ENCODE peak calls at places on chromosomes 7 and 10, in five cellular contexts. P, W, E, U and V are unnamed samples.

GRCh38 chr7:33109758-33110238 is 594 bp upstream of the RP9 start:
- DNase-seq in E (peak), W (peak), U (no peak), P (no peak), V (no peak)

GRCh38 chr10:86523348-86523747 is 1.8 kb upstream of the WAPL start:
- DNase-seq in W (peak), P (peak), E (no peak), U (no peak), V (no peak)

GRCh38 chr10:13700461-13701144 is 113.8 kb downstream of the PRPF18 start:
- DNase-seq in W (no peak), P (no peak), U (no peak), E (no peak), V (no peak)

GRCh38 chr10:131814567-131815290 is 86.1 kb upstream of the PPP2R2D start:
- DNase-seq in P (no peak), E (no peak), U (no peak), W (no peak), V (peak)

GRCh38 chr7:10998984-10999757 is 25.5 kb downstream of the PHF14 start:
- DNase-seq in W (no peak), P (peak), E (no peak), U (no peak), V (no peak)

GRCh38 chr7:7103343-7104313 is 78.7 kb upstream of the C1GALT1 start:
- DNase-seq in E (no peak), P (peak), U (no peak), W (no peak), V (no peak)

GRCh38 chr10:30027057-30028005 is 32.1 kb downstream of the JCAD start:
- DNase-seq in P (peak), E (peak), W (peak), U (peak), V (no peak)

GRCh38 chr10:99394256-99394655 is 36.2 kb downstream of the GOT1 start:
- DNase-seq in E (no peak), W (no peak), U (no peak), P (no peak), V (no peak)

GRCh38 chr10:55449981-55450380 is 649.0 kb upstream of the PCDH15 start:
- DNase-seq in U (no peak), E (no peak), W (no peak), P (no peak), V (no peak)

GRCh38 chr10:70760271-70760787 is 24.8 kb downstream of the TBATA start:
- DNase-seq in W (no peak), E (no peak), U (no peak), P (no peak), V (no peak)

DNA sequence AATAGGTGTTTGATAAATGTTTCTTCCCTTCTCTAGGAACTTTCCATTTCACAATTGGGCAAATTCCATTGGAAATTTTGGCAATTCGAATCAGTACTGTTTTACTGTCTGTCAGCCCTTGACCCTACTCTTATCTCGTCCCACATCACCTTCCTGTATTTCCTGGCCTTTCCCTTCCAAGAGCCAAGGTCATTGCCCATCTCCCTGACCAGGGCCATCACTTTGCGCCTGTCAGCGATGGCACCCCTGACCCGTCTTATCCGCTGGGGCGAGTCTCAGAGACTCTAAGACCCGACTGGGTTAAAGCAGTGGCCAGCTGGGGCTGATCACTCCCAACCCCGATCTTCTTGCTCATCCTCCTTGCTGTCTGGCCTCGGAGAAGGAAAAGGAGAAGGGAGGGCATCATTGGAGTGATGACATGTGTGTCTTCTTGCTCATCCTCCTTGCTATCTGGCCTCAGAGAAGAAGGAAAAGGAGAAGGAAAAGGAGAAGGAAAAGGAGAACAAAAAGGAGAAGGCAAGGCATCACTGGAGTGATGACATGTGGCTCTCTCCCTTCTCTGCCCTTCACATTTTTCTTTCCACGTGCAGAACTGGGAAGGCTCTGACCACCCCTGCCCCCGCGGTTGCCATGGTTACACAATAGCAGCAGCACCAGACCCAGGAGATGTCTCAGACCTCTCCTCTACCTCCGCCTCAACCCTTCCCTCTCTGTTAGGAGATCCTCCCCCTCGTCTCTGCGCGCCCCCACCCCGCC is 2.1 kb downstream of the SEMA3D start:
- DNase-seq in U (peak), E (peak), P (peak), W (peak), V (no peak)
- H3K4me3 ChIP-seq in U (peak), E (no peak), P (peak), W (peak), V (peak)

DNA sequence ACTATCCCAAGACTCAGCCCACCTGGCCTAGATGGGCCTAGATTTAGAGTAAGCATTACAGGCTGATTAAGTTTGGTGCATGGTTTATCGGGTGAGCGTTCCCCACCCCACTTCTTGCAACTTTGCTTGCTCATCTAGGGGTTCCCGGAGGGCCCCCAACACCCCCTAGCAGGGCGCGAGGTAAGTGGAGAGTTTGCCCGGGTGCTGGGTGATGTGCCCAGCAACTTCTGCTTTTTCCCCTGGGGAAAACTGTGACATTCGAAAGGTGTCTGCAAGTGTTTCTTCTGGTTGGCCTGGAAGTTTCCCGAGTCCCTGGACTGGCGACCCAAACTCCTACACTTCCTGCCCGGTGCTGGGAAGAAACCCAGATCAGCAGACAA is 31.7 kb downstream of the SKIDA1 start:
- DNase-seq in U (no peak), W (no peak), E (no peak), P (no peak), V (no peak)
- H3K4me3 ChIP-seq in U (no peak), W (no peak), E (no peak), P (peak), V (peak)

DNA sequence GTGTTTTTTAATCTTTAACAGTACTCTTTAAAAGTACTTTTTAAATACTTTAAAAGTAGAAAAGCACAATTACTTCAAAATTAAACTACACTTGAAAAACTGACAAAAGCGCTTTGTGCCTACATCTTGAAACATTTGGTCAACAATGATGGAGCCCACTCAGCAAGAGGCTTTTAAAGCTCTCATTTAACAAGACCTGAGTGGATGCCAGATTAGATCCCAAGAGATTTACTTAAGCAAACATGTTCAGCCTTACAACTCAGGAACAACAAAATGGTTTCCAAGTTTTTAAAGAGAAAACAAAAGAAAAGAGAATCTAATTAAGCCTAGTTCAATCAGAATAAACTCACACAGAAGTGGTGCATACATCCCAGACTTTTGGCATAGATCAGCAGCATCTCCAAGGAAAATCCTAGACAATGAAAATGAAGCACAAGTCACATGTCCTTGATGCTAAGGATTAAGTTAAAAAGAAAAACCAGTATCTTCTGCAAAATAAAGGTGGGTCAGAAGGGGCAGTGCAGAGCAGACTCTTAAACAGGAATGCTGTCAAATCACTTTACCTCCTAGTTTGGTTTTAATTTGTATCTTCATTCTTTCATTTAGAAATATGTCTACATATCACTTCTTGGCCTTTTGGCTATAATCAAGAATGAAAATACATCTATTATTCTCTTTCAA is 26.2 kb downstream of the HIBADH start:
- DNase-seq in W (no peak), P (peak), E (no peak), U (no peak), V (no peak)
- H3K4me3 ChIP-seq in W (no peak), P (no peak), E (no peak), U (no peak), V (no peak)

GRCh38 chr7:27172823-27173411 is 1.2 kb downstream of the HOXA10 start:
- DNase-seq in P (no peak), W (no peak), E (peak), U (peak), V (no peak)
- H3K4me3 ChIP-seq in P (no peak), W (peak), E (no peak), U (peak), V (peak)

GRCh38 chr7:112161253-112162160 is 44.7 kb downstream of the DOCK4 start:
- DNase-seq in E (no peak), W (no peak), U (no peak), P (peak), V (no peak)

GRCh38 chr7:112163021-112163310 is 43.2 kb downstream of the DOCK4 start:
- DNase-seq in P (no peak), U (no peak), W (no peak), E (no peak), V (no peak)

GRCh38 chr7:112160130-112160770 is 45.9 kb downstream of the DOCK4 start:
- DNase-seq in W (no peak), P (peak), E (peak), U (no peak), V (no peak)

GRCh38 chr7:112160771-112161150 is 45.4 kb downstream of the DOCK4 start:
- DNase-seq in W (no peak), U (no peak), E (no peak), P (no peak), V (no peak)

DNA sequence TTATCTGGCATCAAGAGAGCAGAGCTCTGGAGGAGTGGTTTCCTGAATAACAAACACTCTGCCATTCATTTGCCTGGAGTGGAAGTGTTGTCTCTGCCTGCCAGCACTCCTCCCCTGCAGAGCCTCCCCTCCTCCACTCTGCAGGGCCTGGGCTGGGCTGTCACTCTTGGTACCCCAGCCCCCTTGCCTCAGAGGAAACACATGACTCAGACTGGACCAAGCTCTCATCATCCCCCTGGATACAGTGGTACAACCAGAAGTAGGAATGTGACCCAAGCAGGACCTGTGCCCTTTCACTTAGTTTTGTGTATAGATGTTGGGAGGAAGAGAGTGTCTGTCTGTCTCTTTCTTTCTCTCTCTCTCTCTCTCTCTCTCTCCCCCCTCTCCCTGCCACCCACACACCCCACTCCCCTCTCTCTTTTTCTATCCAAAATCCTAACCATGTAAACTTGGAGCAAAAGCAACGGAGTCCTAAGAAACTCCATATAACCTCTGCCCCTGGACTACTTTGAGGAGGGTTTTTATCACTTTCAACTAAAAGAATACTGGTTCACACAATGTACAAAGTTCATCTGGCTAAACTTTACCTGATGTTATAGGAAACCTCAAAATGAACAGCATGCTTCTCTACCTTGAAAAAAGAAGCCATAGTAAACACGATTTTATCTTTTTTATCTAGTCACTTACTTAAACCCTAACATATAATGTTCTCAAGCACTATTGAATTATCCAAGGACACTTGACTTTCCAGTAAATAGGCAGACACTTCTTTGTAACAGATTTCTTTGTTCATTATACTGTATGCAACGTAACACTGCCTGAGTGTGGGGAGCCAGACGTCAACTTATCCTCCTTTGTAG is 43.8 kb downstream of the DOCK4 start:
- DNase-seq in U (peak), W (peak), P (peak), E (peak), V (no peak)
- H3K4me3 ChIP-seq in U (no peak), W (no peak), P (no peak), E (no peak), V (no peak)

DNA sequence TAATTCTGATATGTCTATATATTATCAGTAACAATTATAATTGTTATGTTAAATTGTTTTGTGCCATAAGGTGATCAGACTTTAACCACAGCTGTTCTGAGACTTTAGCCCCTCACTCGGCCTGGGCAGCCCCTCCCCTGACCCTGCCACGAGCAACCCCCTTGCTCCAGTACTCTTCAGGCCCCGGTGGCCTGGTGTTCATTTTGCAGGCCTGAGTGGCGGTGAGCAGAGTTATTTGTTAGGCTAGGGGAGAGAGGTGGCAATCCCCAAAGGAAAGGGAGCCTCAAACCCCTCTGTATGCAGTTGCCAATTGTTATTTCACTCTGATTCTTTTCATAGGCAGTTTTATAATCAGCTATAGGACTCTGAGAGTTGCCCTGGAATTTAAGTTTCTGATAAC is 22.9 kb upstream of the CREB3L2 start:
- DNase-seq in E (no peak), P (no peak), W (no peak), U (no peak), V (no peak)
- H3K4me3 ChIP-seq in E (no peak), P (no peak), W (no peak), U (no peak), V (no peak)

GRCh38 chr7:134515569-134516468 is 11.5 kb upstream of the AKR1B10 start:
- DNase-seq in E (no peak), W (no peak), P (peak), U (no peak), V (no peak)

GRCh38 chr7:134513169-134513752 is 14.1 kb upstream of the AKR1B10 start:
- DNase-seq in U (no peak), E (peak), W (peak), P (peak), V (no peak)

GRCh38 chr7:134514106-134514505 is 13.3 kb upstream of the AKR1B10 start:
- DNase-seq in E (no peak), P (no peak), U (no peak), W (no peak), V (no peak)

GRCh38 chr7:134512271-134512670 is 15.1 kb upstream of the AKR1B10 start:
- DNase-seq in P (no peak), E (no peak), W (no peak), U (no peak), V (no peak)

GRCh38 chr7:134514663-134515062 is 12.7 kb upstream of the AKR1B10 start:
- DNase-seq in U (peak), E (no peak), P (peak), W (peak), V (no peak)
- H3K4me3 ChIP-seq in U (no peak), E (no peak), P (no peak), W (no peak), V (no peak)

DNA sequence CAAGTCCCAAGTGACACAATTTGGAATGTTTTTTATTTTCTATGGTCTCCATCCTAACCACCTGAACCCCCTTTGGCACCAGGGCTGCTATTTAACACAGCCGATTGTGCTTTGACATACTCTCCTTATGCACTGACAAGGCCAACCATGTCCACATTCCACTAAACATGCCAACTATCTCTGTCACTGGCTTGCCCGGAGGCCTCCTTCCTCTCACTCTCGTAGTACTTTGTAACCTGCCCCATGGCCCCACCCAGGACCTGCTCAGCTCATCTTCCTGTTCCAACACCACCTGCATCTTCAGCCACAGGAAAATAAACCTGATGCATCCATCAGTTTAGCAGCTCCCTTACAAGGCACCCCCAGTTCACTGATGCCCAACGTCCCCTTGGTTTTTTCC is 63.1 kb downstream of the GPAM start:
- DNase-seq in W (no peak), P (no peak), U (no peak), E (no peak), V (no peak)
- H3K4me3 ChIP-seq in W (no peak), P (no peak), U (no peak), E (no peak), V (no peak)

GRCh38 chr7:41700044-41700471 is 2.8 kb downstream of the INHBA start:
- DNase-seq in U (no peak), P (no peak), E (no peak), W (no peak), V (no peak)

GRCh38 chr7:41699532-41699931 is 3.4 kb downstream of the INHBA start:
- DNase-seq in E (peak), W (no peak), U (peak), P (peak), V (no peak)

GRCh38 chr7:41701542-41701941 is 1.3 kb downstream of the INHBA start:
- DNase-seq in W (no peak), P (no peak), U (no peak), E (no peak), V (no peak)

GRCh38 chr7:41702635-41703371 is at the start of gene INHBA:
- DNase-seq in U (peak), P (peak), W (no peak), E (peak), V (no peak)

DNA sequence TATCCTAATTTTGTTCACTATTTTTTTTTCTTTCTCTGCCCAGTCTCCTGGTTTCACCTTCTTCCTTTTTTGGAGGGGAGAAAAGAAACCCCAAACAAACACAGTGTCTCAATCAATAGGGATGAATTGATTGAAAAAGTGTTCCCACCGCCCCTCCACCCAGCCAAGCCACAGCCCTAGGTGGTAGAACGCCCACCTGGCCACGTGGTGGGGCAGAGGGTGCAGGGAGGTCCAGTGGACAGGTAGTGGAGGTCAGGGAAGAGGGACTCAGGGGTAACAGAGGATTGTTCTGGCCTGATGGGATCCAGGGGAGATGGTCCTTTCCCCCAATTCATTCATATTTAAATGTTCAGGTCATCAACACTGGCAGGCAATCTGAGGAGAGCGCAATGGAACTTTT is 1.8 kb downstream of the INHBA start:
- DNase-seq in U (no peak), W (no peak), E (no peak), P (no peak), V (no peak)
- H3K4me3 ChIP-seq in U (no peak), W (no peak), E (no peak), P (peak), V (peak)

DNA sequence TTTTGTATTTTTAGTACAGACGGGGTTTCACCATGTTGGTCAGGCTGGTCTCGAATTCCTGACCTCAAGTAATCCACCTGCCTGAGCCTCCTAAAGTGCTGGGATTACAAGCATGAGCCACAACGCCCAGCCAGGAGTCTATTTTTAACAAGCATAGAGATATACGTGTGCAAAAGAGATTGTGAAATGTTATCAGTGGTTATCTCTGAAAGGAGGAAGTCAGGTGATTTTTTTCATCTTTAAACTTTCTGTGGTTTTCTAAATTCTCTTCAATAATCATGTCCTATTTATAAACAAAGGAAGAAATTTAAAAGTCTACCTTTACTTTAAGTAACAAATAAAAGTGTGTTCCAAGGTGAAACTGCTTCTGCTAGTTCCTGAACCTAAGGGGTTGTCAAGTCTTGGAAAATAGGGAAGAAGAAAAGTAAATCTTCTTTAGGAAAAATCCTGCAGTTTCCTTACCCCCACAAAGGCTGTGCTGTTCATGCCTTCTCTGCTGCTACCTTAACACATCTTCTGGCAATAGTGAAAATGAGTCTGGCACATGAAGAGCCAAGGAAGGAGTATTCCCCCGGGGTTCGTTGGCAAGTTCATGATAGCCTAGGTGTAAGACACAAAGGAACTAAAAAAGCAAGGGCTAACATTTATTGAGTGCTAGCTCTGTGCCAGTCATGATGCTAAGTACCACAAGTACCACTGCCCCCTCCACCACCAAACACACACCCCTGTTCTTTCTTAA is 51.1 kb downstream of the CYP26A1 start:
- DNase-seq in U (no peak), E (no peak), P (no peak), W (no peak), V (no peak)
- H3K4me3 ChIP-seq in U (no peak), E (no peak), P (no peak), W (no peak), V (no peak)